ENCODE peak calls at places on chromosomes 4 and X, in seven cellular contexts. Z, A, M, E, R, B and K are unnamed samples.

GRCh38 chrX:110146521-110146920 is 143.6 kb downstream of the TMEM164 start:
- DNase-seq in B (peak), Z (peak), M (peak), E (no peak), R (peak), A (peak), K (no peak)

GRCh38 chr4:5798946-5799345 is 87.9 kb downstream of the EVC start:
- DNase-seq in B (no peak), M (no peak), R (no peak), A (no peak), E (no peak), Z (no peak), K (no peak)

GRCh38 chr4:133493776-133494175 is 344.7 kb downstream of the PCDH10 start:
- DNase-seq in A (peak), Z (no peak), M (no peak), B (peak), R (no peak), E (no peak), K (no peak)

GRCh38 chr4:187010052-187010451 is 286.4 kb upstream of the FAT1 start:
- DNase-seq in R (no peak), A (no peak), B (peak), M (no peak), E (no peak), Z (no peak), K (no peak)

GRCh38 chrX:110359273-110359672 is 625 bp downstream of the RTL9 start:
- DNase-seq in R (no peak), B (no peak), Z (no peak), E (no peak), M (no peak), A (no peak), K (no peak)

GRCh38 chrX:120309873-120310730 is 1.2 kb downstream of the TMEM255A start:
- DNase-seq in A (no peak), M (peak), R (no peak), Z (no peak), B (peak), E (no peak), K (peak)

GRCh38 chrX:28022371-28022770 is 41.1 kb upstream of the DCAF8L1 start:
- DNase-seq in M (no peak), R (no peak), A (no peak), B (peak), Z (no peak), E (no peak), K (no peak)

GRCh38 chrX:65926095-65927019 is 113.5 kb downstream of the VSIG4 start:
- DNase-seq in A (no peak), B (no peak), E (no peak), R (peak), Z (no peak), M (peak), K (no peak)

GRCh38 chr4:145937990-145938611 is 522 bp downstream of the ZNF827 start:
- DNase-seq in A (peak), Z (no peak), M (peak), R (peak), B (peak), E (no peak), K (no peak)

GRCh38 chr4:41140410-41140809 is 73.9 kb downstream of the APBB2 start:
- DNase-seq in A (no peak), M (no peak), E (no peak), B (no peak), R (no peak), Z (no peak), K (no peak)

GRCh38 chr4:25875281-25875745 is 12.5 kb upstream of the SEL1L3 start:
- DNase-seq in E (no peak), Z (no peak), B (no peak), R (no peak), M (no peak), A (no peak), K (no peak)

GRCh38 chrX:38312436-38312835 is 14.9 kb downstream of the RPGR start:
- DNase-seq in R (no peak), M (no peak), E (no peak), B (peak), A (no peak), Z (no peak), K (peak)

GRCh38 chr4:8117278-8117682 is 41.3 kb downstream of the ABLIM2 start:
- DNase-seq in B (peak), R (no peak), M (peak), E (no peak), Z (no peak), A (peak), K (peak)